ENCODE peak calls at places on chromosome 2, in eight cellular contexts. D is breast epithelium; I is T-helper 17 cell; K is activated naive CD4-positive, alpha-beta T cell; U is stimulated activated naive CD4-positive, alpha-beta T cell treated with Interleukin-2 at 50 U/mL for 16 hours; P is fibroblast of the conjunctiva; M is NCI-H2029 treated with DMSO at 0.1 percent for 48 hours; O is WERI-Rb-1. Z is an unnamed sample.

GRCh38 chr2:171878481-171878993 is 15.5 kb downstream of the SLC25A12 start:
- DNase-seq in O (no peak), U (no peak), K (no peak), I (no peak), M (peak), D (peak), P (peak), Z (no peak)

GRCh38 chr2:63053235-63053888 is 2.7 kb downstream of the OTX1 start:
- DNase-seq in I (no peak), M (no peak), P (no peak), K (no peak), D (no peak), U (no peak), O (no peak), Z (no peak)

GRCh38 chr2:236718207-236718992 is 148.8 kb downstream of the ACKR3 start:
- DNase-seq in D (no peak), I (no peak), U (no peak), O (peak), M (no peak), K (no peak), P (no peak), Z (no peak)

GRCh38 chr2:152525277-152525838 is 190.4 kb downstream of the FMNL2 start:
- DNase-seq in K (no peak), U (no peak), D (no peak), M (peak), O (no peak), P (peak), I (no peak), Z (no peak)

GRCh38 chr2:85583667-85584353 is 421 bp upstream of the VAMP5 start:
- DNase-seq in I (no peak), U (peak), M (no peak), K (no peak), O (no peak), D (no peak), P (no peak), Z (no peak)

GRCh38 chr2:151845884-151846283 is 17.7 kb upstream of the ARL5A start:
- DNase-seq in P (no peak), M (no peak), K (no peak), I (no peak), D (no peak), U (no peak), O (no peak), Z (no peak)

GRCh38 chr2:138201326-138201725 is 237.1 kb downstream of the HNMT start:
- DNase-seq in O (no peak), D (no peak), U (no peak), P (peak), K (no peak), I (no peak), M (no peak), Z (no peak)

GRCh38 chr2:96203130-96204028 is 5.2 kb downstream of the STARD7 start:
- DNase-seq in K (no peak), M (no peak), I (no peak), D (no peak), U (no peak), P (no peak), O (peak), Z (no peak)

GRCh38 chr2:43269706-43270105 is 43.3 kb upstream of the ZFP36L2 start:
- DNase-seq in P (peak), D (no peak), K (no peak), O (no peak), M (no peak), I (no peak), U (no peak), Z (no peak)

GRCh38 chr2:105460048-105460732 is 61.3 kb upstream of the FHL2 start:
- DNase-seq in M (no peak), P (no peak), U (no peak), I (no peak), K (no peak), D (no peak), O (no peak), Z (no peak)

Z was measured in iPS DF 6.9.